ENCODE peak calls at places on chromosomes 6 and 20, in six cellular contexts. L, G, H, X, A and K are unnamed samples.
A peak's percentile ranks its signal among the peaks of the same experiment; 100 is the strongest.

GRCh38 chr20:61939691-61940360 is 125.9 kb downstream of the TAF4 start:
- DNase-seq in L (peak; percentile 43), G (no peak), H (no peak), X (no peak), A (no peak), K (no peak)

GRCh38 chr20:53900380-53900999 is 169.9 kb downstream of the BCAS1 start:
- DNase-seq in L (no peak), G (no peak), H (no peak), X (no peak), A (no peak), K (no peak)

GRCh38 chr6:44462335-44462734 is 74.8 kb downstream of the CDC5L start:
- DNase-seq in L (no peak), G (no peak), H (no peak), X (no peak), A (no peak), K (no peak)

GRCh38 chr6:35165630-35166071 is 24.5 kb upstream of the TCP11 start:
- DNase-seq in L (no peak), G (no peak), H (no peak), X (peak; percentile 88), A (no peak), K (peak; percentile 68)

GRCh38 chr20:47854687-47855212 is 69.5 kb upstream of the SULF2 start:
- DNase-seq in L (no peak), G (no peak), H (no peak), X (peak; percentile 39), A (peak; percentile 53), K (no peak)

GRCh38 chr6:89925826-89926225 is 31.6 kb downstream of the GJA10 start:
- DNase-seq in L (no peak), G (no peak), H (no peak), X (no peak), A (no peak), K (no peak)

GRCh38 chr20:59006864-59007757 is at the start of gene CTSZ:
- DNase-seq in L (peak; percentile 79), G (no peak), H (peak; percentile 26), X (peak; percentile 69), A (no peak), K (no peak)

GRCh38 chr6:79117752-79118151 is 39.7 kb upstream of the PHIP start:
- DNase-seq in L (no peak), G (no peak), H (no peak), X (no peak), A (no peak), K (no peak)

GRCh38 chr6:70396796-70397729 is 16.2 kb upstream of the FAM135A start:
- DNase-seq in L (no peak), G (no peak), H (no peak), X (peak; percentile 64), A (no peak), K (peak; percentile 61)

GRCh38 chr6:106591111-106591825 is 38.0 kb downstream of the RTN4IP1 start:
- DNase-seq in L (no peak), G (no peak), H (no peak), X (no peak), A (no peak), K (no peak)

GRCh38 chr20:34534391-34535165 is 18.4 kb downstream of the DYNLRB1 start:
- DNase-seq in L (peak; percentile 11), G (no peak), H (no peak), X (no peak), A (no peak), K (no peak)

GRCh38 chr6:130020106-130020851 is 1.9 kb downstream of the L3MBTL3 start:
- DNase-seq in L (peak; percentile 69), G (peak; percentile 73), H (no peak), X (peak; percentile 39), A (peak; percentile 48), K (peak; percentile 13)

GRCh38 chr20:59018817-59019216 is 412 bp upstream of the TUBB1 start:
- DNase-seq in L (no peak), G (no peak), H (no peak), X (no peak), A (no peak), K (no peak)

GRCh38 chr6:144543006-144543871 is 258.1 kb downstream of the UTRN start:
- DNase-seq in L (no peak), G (no peak), H (no peak), X (peak; percentile 13), A (no peak), K (no peak)

GRCh38 chr6:84019171-84019570 is 14.4 kb upstream of the MRAP2 start:
- DNase-seq in L (no peak), G (no peak), H (no peak), X (no peak), A (no peak), K (no peak)

GRCh38 chr20:16562259-16562658 is 11.0 kb downstream of the KIF16B start:
- DNase-seq in L (no peak), G (no peak), H (no peak), X (no peak), A (no peak), K (no peak)

GRCh38 chr20:45611054-45611453 is 18.5 kb upstream of the WFDC10A start:
- DNase-seq in L (no peak), G (no peak), H (no peak), X (no peak), A (no peak), K (no peak)

GRCh38 chr6:331622-332521 is 39.6 kb downstream of the DUSP22 start:
- DNase-seq in L (peak; percentile 62), G (no peak), H (no peak), X (no peak), A (no peak), K (no peak)

GRCh38 chr6:134170844-134171243 is 118.4 kb upstream of the SLC2A12 start:
- DNase-seq in L (no peak), G (no peak), H (no peak), X (no peak), A (no peak), K (no peak)

GRCh38 chr6:121544691-121545090 is 109.2 kb downstream of the GJA1 start:
- DNase-seq in L (no peak), G (no peak), H (no peak), X (no peak), A (no peak), K (no peak)

GRCh38 chr6:106275692-106276091 is 49.9 kb downstream of the ATG5 start:
- DNase-seq in L (no peak), G (no peak), H (no peak), X (no peak), A (no peak), K (peak; percentile 30)

GRCh38 chr6:77055711-77056110 is 407.6 kb downstream of the HTR1B start:
- DNase-seq in L (no peak), G (no peak), H (no peak), X (no peak), A (no peak), K (no peak)

GRCh38 chr6:137339929-137340559 is 120.9 kb upstream of the IFNGR1 start:
- DNase-seq in L (no peak), G (no peak), H (no peak), X (no peak), A (no peak), K (no peak)

GRCh38 chr6:163416640-163417253 is 2.2 kb downstream of the QKI start:
- DNase-seq in L (no peak), G (no peak), H (no peak), X (peak; percentile 65), A (no peak), K (peak; percentile 63)

GRCh38 chr20:61856626-61857413 is 208.9 kb downstream of the TAF4 start:
- DNase-seq in L (no peak), G (no peak), H (no peak), X (no peak), A (no peak), K (no peak)

GRCh38 chr6:47116086-47116485 is 74.0 kb upstream of the ADGRF1 start:
- DNase-seq in L (no peak), G (no peak), H (no peak), X (no peak), A (no peak), K (no peak)

GRCh38 chr20:21613512-21613911 is 92.0 kb upstream of the PAX1 start:
- DNase-seq in L (no peak), G (no peak), H (no peak), X (no peak), A (no peak), K (no peak)

GRCh38 chr20:47346172-47346571 is 10.3 kb downstream of the ZMYND8 start:
- DNase-seq in L (no peak), G (no peak), H (no peak), X (no peak), A (no peak), K (no peak)

GRCh38 chr6:15066433-15067337 is 179.2 kb upstream of the JARID2 start:
- DNase-seq in L (peak; percentile 76), G (peak; percentile 77), H (peak; percentile 73), X (no peak), A (no peak), K (no peak)

GRCh38 chr6:154606457-154606856 is 96.0 kb upstream of the CNKSR3 start:
- DNase-seq in L (no peak), G (no peak), H (no peak), X (peak; percentile 11), A (no peak), K (no peak)

GRCh38 chr6:8084586-8084985 is 17.8 kb downstream of the EEF1E1 start:
- DNase-seq in L (no peak), G (no peak), H (no peak), X (no peak), A (no peak), K (no peak)